ENCODE peak calls at places on chromosomes 6 and 20, in four cellular contexts. One of them, this sample, is unnamed.

GRCh38 chr6:41531591-41532582 is 14.3 kb upstream of the FOXP4 start:
- DNase-seq in stimulated activated CD4-positive, alpha-beta T cell treated with anti-CD3 and anti-CD28 coated beads, TNF-alpha, amount 100 ng/mL, for 24 hours: peak; percentile 72
- DNase-seq in renal cortical epithelial cell: peak; percentile 18
- DNase-seq in H54: no peak
- DNase-seq in this sample: no peak

GRCh38 chr20:56773731-56774130 is 144.6 kb downstream of the TFAP2C start:
- DNase-seq in stimulated activated CD4-positive, alpha-beta T cell treated with anti-CD3 and anti-CD28 coated beads, TNF-alpha, amount 100 ng/mL, for 24 hours: no peak
- DNase-seq in renal cortical epithelial cell: no peak
- DNase-seq in H54: no peak
- DNase-seq in this sample: no peak

GRCh38 chr6:63537126-63537958 is 34.9 kb upstream of the LOC128125822 start:
- DNase-seq in stimulated activated CD4-positive, alpha-beta T cell treated with anti-CD3 and anti-CD28 coated beads, TNF-alpha, amount 100 ng/mL, for 24 hours: no peak
- DNase-seq in renal cortical epithelial cell: peak; percentile 90
- DNase-seq in H54: no peak
- DNase-seq in this sample: peak; percentile 93

GRCh38 chr6:34460796-34461507 is 4.9 kb upstream of the PACSIN1 start:
- DNase-seq in stimulated activated CD4-positive, alpha-beta T cell treated with anti-CD3 and anti-CD28 coated beads, TNF-alpha, amount 100 ng/mL, for 24 hours: no peak
- DNase-seq in renal cortical epithelial cell: no peak
- DNase-seq in H54: peak; percentile 45
- DNase-seq in this sample: no peak

GRCh38 chr6:148874698-148875293 is 128.0 kb downstream of the UST start:
- DNase-seq in stimulated activated CD4-positive, alpha-beta T cell treated with anti-CD3 and anti-CD28 coated beads, TNF-alpha, amount 100 ng/mL, for 24 hours: no peak
- DNase-seq in renal cortical epithelial cell: peak; percentile 42
- DNase-seq in H54: no peak
- DNase-seq in this sample: no peak

GRCh38 chr6:88807622-88808021 is 155.8 kb downstream of the RNGTT start:
- DNase-seq in stimulated activated CD4-positive, alpha-beta T cell treated with anti-CD3 and anti-CD28 coated beads, TNF-alpha, amount 100 ng/mL, for 24 hours: no peak
- DNase-seq in renal cortical epithelial cell: no peak
- DNase-seq in H54: no peak
- DNase-seq in this sample: no peak

GRCh38 chr6:53112871-53113270 is 35.8 kb downstream of the GCM1 start:
- DNase-seq in stimulated activated CD4-positive, alpha-beta T cell treated with anti-CD3 and anti-CD28 coated beads, TNF-alpha, amount 100 ng/mL, for 24 hours: no peak
- DNase-seq in renal cortical epithelial cell: no peak
- DNase-seq in H54: no peak
- DNase-seq in this sample: no peak

GRCh38 chr6:105739764-105740163 is 336.9 kb upstream of the PREP start:
- DNase-seq in stimulated activated CD4-positive, alpha-beta T cell treated with anti-CD3 and anti-CD28 coated beads, TNF-alpha, amount 100 ng/mL, for 24 hours: no peak
- DNase-seq in renal cortical epithelial cell: no peak
- DNase-seq in H54: no peak
- DNase-seq in this sample: no peak

GRCh38 chr20:61350500-61351250 is 98.6 kb downstream of the CDH4 start:
- DNase-seq in stimulated activated CD4-positive, alpha-beta T cell treated with anti-CD3 and anti-CD28 coated beads, TNF-alpha, amount 100 ng/mL, for 24 hours: no peak
- DNase-seq in renal cortical epithelial cell: no peak
- DNase-seq in H54: no peak
- DNase-seq in this sample: no peak

GRCh38 chr6:116730513-116730912 is 35.0 kb downstream of the FAM162B start:
- DNase-seq in stimulated activated CD4-positive, alpha-beta T cell treated with anti-CD3 and anti-CD28 coated beads, TNF-alpha, amount 100 ng/mL, for 24 hours: no peak
- DNase-seq in renal cortical epithelial cell: no peak
- DNase-seq in H54: no peak
- DNase-seq in this sample: no peak

GRCh38 chr20:18144541-18145099 is 7.0 kb downstream of the KAT14 start:
- DNase-seq in stimulated activated CD4-positive, alpha-beta T cell treated with anti-CD3 and anti-CD28 coated beads, TNF-alpha, amount 100 ng/mL, for 24 hours: no peak
- DNase-seq in renal cortical epithelial cell: peak; percentile 42
- DNase-seq in H54: no peak
- DNase-seq in this sample: no peak

GRCh38 chr6:108630050-108630714 is 69.5 kb downstream of the FOXO3 start:
- DNase-seq in stimulated activated CD4-positive, alpha-beta T cell treated with anti-CD3 and anti-CD28 coated beads, TNF-alpha, amount 100 ng/mL, for 24 hours: no peak
- DNase-seq in renal cortical epithelial cell: peak; percentile 43
- DNase-seq in H54: no peak
- DNase-seq in this sample: no peak

GRCh38 chr20:22729180-22729579 is 144.8 kb upstream of the FOXA2 start:
- DNase-seq in stimulated activated CD4-positive, alpha-beta T cell treated with anti-CD3 and anti-CD28 coated beads, TNF-alpha, amount 100 ng/mL, for 24 hours: no peak
- DNase-seq in renal cortical epithelial cell: peak; percentile 38
- DNase-seq in H54: no peak
- DNase-seq in this sample: peak; percentile 36

GRCh38 chr6:15793288-15793687 is 130.5 kb upstream of the DTNBP1 start:
- DNase-seq in stimulated activated CD4-positive, alpha-beta T cell treated with anti-CD3 and anti-CD28 coated beads, TNF-alpha, amount 100 ng/mL, for 24 hours: no peak
- DNase-seq in renal cortical epithelial cell: peak; percentile 84
- DNase-seq in H54: no peak
- DNase-seq in this sample: no peak

GRCh38 chr6:137241481-137242011 is 22.4 kb upstream of the IFNGR1 start:
- DNase-seq in stimulated activated CD4-positive, alpha-beta T cell treated with anti-CD3 and anti-CD28 coated beads, TNF-alpha, amount 100 ng/mL, for 24 hours: no peak
- DNase-seq in renal cortical epithelial cell: peak; percentile 59
- DNase-seq in H54: no peak
- DNase-seq in this sample: peak; percentile 39